ENCODE peak calls at places on chromosomes 4 and X, in five cellular contexts. One of them, this sample, is unnamed. For H3K4me1, the result is how much of the 10 kb centered on the place peaks cover.

GRCh38 chr4:139560396-139561084 is 4.5 kb upstream of the SETD7 start:
- DNase-seq in heart left ventricle: no peak
- DNase-seq in stomach: no peak
- DNase-seq in Peyer's patch: no peak
- DNase-seq in endothelial cell of umbilical vein: peak
- DNase-seq in this sample: no peak

GRCh38 chr4:145840162-145840768 is 98.4 kb downstream of the ZNF827 start:
- DNase-seq in heart left ventricle: no peak
- DNase-seq in stomach: no peak
- DNase-seq in Peyer's patch: no peak
- DNase-seq in endothelial cell of umbilical vein: peak
- DNase-seq in this sample: no peak

GRCh38 chrX:46117234-46117633 is 428.0 kb downstream of the ZNF674 start:
- DNase-seq in heart left ventricle: peak
- DNase-seq in stomach: no peak
- DNase-seq in Peyer's patch: no peak
- DNase-seq in endothelial cell of umbilical vein: no peak
- DNase-seq in this sample: no peak

GRCh38 chr4:66577922-66578321 is 907.6 kb upstream of the EPHA5 start:
- DNase-seq in heart left ventricle: no peak
- DNase-seq in stomach: no peak
- DNase-seq in Peyer's patch: no peak
- DNase-seq in endothelial cell of umbilical vein: no peak
- DNase-seq in this sample: no peak

GRCh38 chr4:93710847-93711430 is 117.6 kb upstream of the ATOH1 start:
- DNase-seq in heart left ventricle: no peak
- DNase-seq in stomach: no peak
- DNase-seq in Peyer's patch: no peak
- DNase-seq in endothelial cell of umbilical vein: no peak
- DNase-seq in this sample: no peak

GRCh38 chr4:139920552-139920951 is 233.4 kb downstream of the MAML3 start:
- DNase-seq in heart left ventricle: no peak
- DNase-seq in stomach: no peak
- DNase-seq in Peyer's patch: no peak
- DNase-seq in endothelial cell of umbilical vein: no peak
- DNase-seq in this sample: no peak

GRCh38 chr4:4840351-4840750 is 19.1 kb upstream of the MSX1 start:
- DNase-seq in heart left ventricle: no peak
- DNase-seq in stomach: no peak
- DNase-seq in Peyer's patch: no peak
- DNase-seq in endothelial cell of umbilical vein: no peak
- DNase-seq in this sample: no peak

GRCh38 chr4:145785391-145786008 is 105.6 kb downstream of the C4orf51 start:
- DNase-seq in heart left ventricle: no peak
- DNase-seq in stomach: no peak
- DNase-seq in Peyer's patch: no peak
- DNase-seq in endothelial cell of umbilical vein: no peak
- DNase-seq in this sample: no peak

GRCh38 chr4:169283114-169283509 is 12.4 kb upstream of the SH3RF1 start:
- DNase-seq in heart left ventricle: no peak
- DNase-seq in stomach: no peak
- DNase-seq in Peyer's patch: no peak
- DNase-seq in endothelial cell of umbilical vein: no peak
- DNase-seq in this sample: no peak

GRCh38 chr4:13461511-13461910 is 22.6 kb downstream of the RAB28 start:
- DNase-seq in heart left ventricle: no peak
- DNase-seq in stomach: no peak
- DNase-seq in Peyer's patch: no peak
- DNase-seq in endothelial cell of umbilical vein: no peak
- DNase-seq in this sample: no peak

DNA sequence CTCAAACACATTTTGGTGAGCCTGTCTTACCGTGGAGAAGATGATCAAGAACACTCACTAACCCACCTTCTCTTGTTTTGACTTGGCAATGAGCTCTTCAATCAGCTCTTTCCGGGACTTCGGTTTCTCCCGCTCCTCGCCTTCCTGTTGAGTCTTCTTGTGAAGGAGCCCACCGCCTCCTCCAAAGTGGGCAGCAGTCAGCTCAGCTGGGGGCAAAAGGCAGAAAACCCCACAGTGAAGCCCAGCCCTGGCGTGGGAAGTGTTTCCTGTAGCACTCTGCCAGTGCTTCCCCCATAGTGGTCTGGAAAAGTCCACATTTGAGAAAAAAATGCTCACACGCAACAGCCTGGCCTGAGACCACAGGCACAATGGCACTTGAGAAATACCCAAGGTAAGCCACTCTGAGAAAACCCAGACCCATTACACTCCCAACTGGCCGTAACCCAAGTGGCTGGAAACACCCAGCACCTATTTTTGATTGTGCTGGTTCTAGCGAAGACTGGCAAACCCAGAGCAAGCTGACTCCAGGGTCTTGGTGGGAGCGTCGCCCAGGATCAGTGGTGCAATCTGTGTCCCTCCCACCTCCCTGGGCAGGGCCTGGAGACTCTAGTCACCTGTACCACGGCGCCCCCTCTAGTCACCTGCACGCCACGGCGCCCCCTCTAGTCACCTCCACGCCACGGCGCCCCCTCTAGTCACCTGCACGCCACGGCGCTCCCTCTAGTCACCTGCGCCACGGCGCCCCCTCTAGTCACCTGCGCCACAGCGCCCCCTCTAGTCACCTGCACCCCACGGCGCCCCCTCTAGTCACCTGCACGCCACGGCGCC is 8.6 kb downstream of the NOP14 start:
- DNase-seq in heart left ventricle: no peak
- DNase-seq in stomach: no peak
- DNase-seq in Peyer's patch: peak
- DNase-seq in endothelial cell of umbilical vein: no peak
- DNase-seq in this sample: no peak
- TF ChIP-seq CTCF in heart left ventricle: peak
- TF ChIP-seq CTCF in stomach: no peak
- TF ChIP-seq CTCF in Peyer's patch: peak
- TF ChIP-seq CTCF in endothelial cell of umbilical vein: no peak
- TF ChIP-seq CTCF in this sample: no peak

DNA sequence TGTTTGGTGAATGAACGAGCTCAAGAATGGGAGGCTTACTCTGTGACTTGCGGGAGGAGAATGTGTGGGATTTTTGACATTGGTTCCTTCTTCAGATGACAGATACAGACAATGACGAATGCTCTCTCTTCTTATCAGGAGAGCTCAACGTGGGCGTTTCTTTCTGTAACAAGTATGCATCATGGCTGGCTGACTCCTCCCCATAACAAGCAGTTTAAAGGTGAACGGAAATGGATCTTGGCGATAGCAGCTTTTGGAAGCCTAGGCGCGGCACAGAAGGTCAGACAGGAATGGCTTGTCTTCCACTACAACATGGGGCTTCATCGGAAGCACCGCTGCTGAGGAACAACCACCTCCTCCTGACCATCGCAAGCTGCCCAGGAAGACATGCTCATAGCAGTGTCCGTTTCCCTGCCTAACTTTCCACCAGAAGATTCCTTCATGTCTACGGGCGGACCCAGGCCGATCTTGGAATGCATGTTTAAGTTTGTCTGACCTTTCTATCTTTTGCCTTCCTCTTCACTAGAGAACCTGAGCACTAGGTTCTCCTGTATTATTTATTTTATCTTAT is 18.3 kb upstream of the ACSL1 start:
- DNase-seq in heart left ventricle: no peak
- DNase-seq in stomach: no peak
- DNase-seq in Peyer's patch: no peak
- DNase-seq in endothelial cell of umbilical vein: no peak
- DNase-seq in this sample: no peak
- TF ChIP-seq POLR2A in heart left ventricle: no peak
- TF ChIP-seq POLR2A in stomach: no peak
- TF ChIP-seq POLR2A in Peyer's patch: no peak
- TF ChIP-seq POLR2A in endothelial cell of umbilical vein: no peak
- TF ChIP-seq POLR2A in this sample: no peak

GRCh38 chrX:129771266-129771995 is 8.3 kb upstream of the SASH3 start:
- DNase-seq in heart left ventricle: no peak
- DNase-seq in stomach: no peak
- DNase-seq in Peyer's patch: no peak
- DNase-seq in endothelial cell of umbilical vein: no peak
- DNase-seq in this sample: no peak

GRCh38 chrX:129769467-129770154 is 10.1 kb upstream of the SASH3 start:
- DNase-seq in heart left ventricle: no peak
- DNase-seq in stomach: no peak
- DNase-seq in Peyer's patch: no peak
- DNase-seq in endothelial cell of umbilical vein: no peak
- DNase-seq in this sample: no peak

GRCh38 chrX:129772796-129773431 is 6.8 kb upstream of the SASH3 start:
- DNase-seq in heart left ventricle: peak
- DNase-seq in stomach: peak
- DNase-seq in Peyer's patch: peak
- DNase-seq in endothelial cell of umbilical vein: no peak
- DNase-seq in this sample: peak

GRCh38 chrX:129777218-129777768 is 2.5 kb upstream of the SASH3 start:
- DNase-seq in heart left ventricle: peak
- DNase-seq in stomach: peak
- DNase-seq in Peyer's patch: peak
- DNase-seq in endothelial cell of umbilical vein: peak
- DNase-seq in this sample: peak

DNA sequence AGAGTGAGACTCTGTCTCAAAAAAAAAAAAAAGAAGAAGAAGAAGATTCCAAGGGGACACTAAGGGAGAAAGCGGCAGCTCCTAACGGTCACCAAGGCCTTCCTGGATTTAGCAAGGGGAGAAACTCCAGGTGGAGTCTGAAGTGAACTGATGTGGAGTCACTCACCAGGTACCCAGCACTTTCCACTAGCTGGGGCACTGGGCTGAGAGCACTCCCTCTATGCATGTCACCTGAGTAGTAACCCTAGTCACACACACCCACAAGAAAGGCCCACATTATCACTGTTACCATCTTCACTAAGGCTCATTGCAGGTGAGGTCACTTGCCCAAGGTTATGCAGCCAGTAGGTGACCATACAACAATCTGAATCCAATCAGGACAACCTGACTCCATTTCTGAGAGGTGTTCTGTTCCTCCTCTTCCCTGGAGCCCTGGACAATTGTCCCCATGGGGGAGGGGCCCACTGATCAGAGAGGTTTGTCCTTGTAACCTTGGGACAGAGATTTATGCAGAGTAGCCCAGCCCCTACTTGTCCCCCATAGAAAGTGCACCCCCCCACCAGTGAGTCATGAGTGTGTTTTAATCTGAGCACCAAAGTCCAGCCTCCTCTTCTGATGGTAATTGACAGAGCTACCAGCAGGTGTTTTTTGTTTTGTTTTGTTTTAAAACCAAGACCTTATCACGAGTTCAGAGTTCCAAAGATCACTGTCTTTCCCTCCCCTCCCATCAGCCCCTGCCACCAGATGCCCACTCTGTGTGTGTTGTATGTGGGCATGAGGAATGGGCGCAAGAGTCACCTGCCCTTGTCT is 5.9 kb upstream of the SASH3 start:
- DNase-seq in heart left ventricle: no peak
- DNase-seq in stomach: no peak
- DNase-seq in Peyer's patch: peak
- DNase-seq in endothelial cell of umbilical vein: no peak
- DNase-seq in this sample: no peak
- H3K4me1 ChIP-seq in heart left ventricle: under half
- H3K4me1 ChIP-seq in stomach: under half
- H3K4me1 ChIP-seq in Peyer's patch: under half
- H3K4me1 ChIP-seq in endothelial cell of umbilical vein: under half
- H3K4me1 ChIP-seq in this sample: under half

GRCh38 chr4:99157478-99157935 is 13.4 kb upstream of the ADH4 start:
- DNase-seq in heart left ventricle: no peak
- DNase-seq in stomach: no peak
- DNase-seq in Peyer's patch: no peak
- DNase-seq in endothelial cell of umbilical vein: no peak
- DNase-seq in this sample: no peak

GRCh38 chr4:99161700-99162099 is 17.6 kb upstream of the ADH4 start:
- DNase-seq in heart left ventricle: no peak
- DNase-seq in stomach: no peak
- DNase-seq in Peyer's patch: no peak
- DNase-seq in endothelial cell of umbilical vein: no peak
- DNase-seq in this sample: no peak

GRCh38 chr4:99154658-99155342 is 10.7 kb upstream of the ADH4 start:
- DNase-seq in heart left ventricle: no peak
- DNase-seq in stomach: no peak
- DNase-seq in Peyer's patch: no peak
- DNase-seq in endothelial cell of umbilical vein: no peak
- DNase-seq in this sample: no peak

GRCh38 chr4:99156992-99157391 is 12.9 kb upstream of the ADH4 start:
- DNase-seq in heart left ventricle: no peak
- DNase-seq in stomach: no peak
- DNase-seq in Peyer's patch: no peak
- DNase-seq in endothelial cell of umbilical vein: no peak
- DNase-seq in this sample: no peak

GRCh38 chr4:99159699-99160098 is 15.6 kb upstream of the ADH4 start:
- DNase-seq in heart left ventricle: no peak
- DNase-seq in stomach: no peak
- DNase-seq in Peyer's patch: no peak
- DNase-seq in endothelial cell of umbilical vein: no peak
- DNase-seq in this sample: no peak
- TF ChIP-seq CTCF in heart left ventricle: no peak
- TF ChIP-seq CTCF in stomach: no peak
- TF ChIP-seq CTCF in Peyer's patch: no peak
- TF ChIP-seq CTCF in endothelial cell of umbilical vein: no peak
- TF ChIP-seq CTCF in this sample: no peak

GRCh38 chr4:112817933-112818921 is 181.3 kb downstream of the LARP7 start:
- DNase-seq in heart left ventricle: peak
- DNase-seq in stomach: peak
- DNase-seq in Peyer's patch: peak
- DNase-seq in endothelial cell of umbilical vein: peak
- DNase-seq in this sample: peak
- TF ChIP-seq POLR2A in heart left ventricle: no peak
- TF ChIP-seq POLR2A in stomach: no peak
- TF ChIP-seq POLR2A in Peyer's patch: no peak
- TF ChIP-seq POLR2A in endothelial cell of umbilical vein: no peak
- TF ChIP-seq POLR2A in this sample: no peak

DNA sequence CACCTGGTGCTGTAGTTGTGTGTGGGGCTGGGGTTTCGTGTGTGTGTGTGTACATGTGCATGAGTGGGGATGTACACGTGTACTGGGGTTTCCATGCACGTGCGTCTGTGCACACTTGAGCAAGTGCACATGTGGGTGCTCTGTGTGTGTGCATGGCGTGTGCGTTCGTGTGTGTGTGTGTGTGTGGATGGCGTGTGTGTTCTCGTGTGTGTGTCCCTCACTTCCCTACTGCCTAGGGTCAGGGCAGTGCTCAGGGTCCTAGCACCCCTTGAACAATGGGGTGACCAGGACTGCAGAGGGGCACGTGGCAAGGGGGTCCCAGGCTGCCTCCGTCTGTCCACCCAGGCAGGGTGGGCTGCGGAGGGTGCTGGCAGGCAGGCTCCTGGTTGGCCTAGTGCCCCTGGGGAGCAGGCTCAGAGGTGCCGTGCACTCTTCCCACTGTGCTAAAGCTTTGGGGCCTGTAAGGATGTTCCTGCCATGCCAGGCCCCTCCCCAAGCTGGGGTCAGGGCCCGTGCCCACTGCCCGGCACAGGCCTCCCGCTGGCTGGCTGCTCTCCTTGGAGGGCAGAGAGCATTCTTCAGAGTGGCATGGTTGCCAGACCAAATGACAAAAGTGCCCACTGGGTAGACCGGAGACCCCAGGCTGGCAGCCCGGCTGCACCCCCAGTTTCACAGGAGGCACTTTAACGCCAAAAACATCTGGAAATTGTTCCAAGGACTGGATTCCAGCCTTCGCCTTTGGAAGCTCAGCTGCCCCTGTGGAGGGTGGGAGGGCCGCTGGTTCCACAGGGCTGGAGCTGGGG is 29.1 kb downstream of the FGFRL1 start:
- DNase-seq in heart left ventricle: peak
- DNase-seq in stomach: no peak
- DNase-seq in Peyer's patch: no peak
- DNase-seq in endothelial cell of umbilical vein: no peak
- DNase-seq in this sample: no peak
- H3K4me1 ChIP-seq in heart left ventricle: under half
- H3K4me1 ChIP-seq in stomach: under half
- H3K4me1 ChIP-seq in Peyer's patch: under half
- H3K4me1 ChIP-seq in endothelial cell of umbilical vein: under half
- H3K4me1 ChIP-seq in this sample: under half

This sample was measured in testis.